ENCODE peak calls at places on chromosomes 5 and 9, in nine cellular contexts. W is brain microvascular endothelial cell, R is IMR-90, O is left colon, D is adrenal gland, H is HT-29, F is H7, A is HS-27A, M is hepatic stellate cell. E is an unnamed sample.
A peak's percentile ranks its signal among the peaks of the same experiment; 100 is the strongest.

GRCh38 chr5:32865475-32865874 is 154.4 kb downstream of the NPR3 start:
- DNase-seq in W (no peak), R (peak; percentile 34), O (no peak), D (no peak), H (no peak), F (no peak), A (no peak), M (no peak), E (no peak)

GRCh38 chr9:114355821-114356220 is 26.2 kb downstream of the ORM2 start:
- DNase-seq in W (no peak), R (no peak), O (no peak), D (no peak), H (no peak), F (no peak), A (no peak), M (no peak), E (no peak)

GRCh38 chr5:68021958-68022357 is 193.6 kb upstream of the PIK3R1 start:
- DNase-seq in W (no peak), R (no peak), O (no peak), D (no peak), H (no peak), F (no peak), A (no peak), M (no peak), E (no peak)

GRCh38 chr9:137829260-137829996 is 48.2 kb upstream of the CACNA1B start:
- DNase-seq in W (no peak), R (no peak), O (no peak), D (no peak), H (no peak), F (peak; percentile 27), A (no peak), M (no peak), E (no peak)

GRCh38 chr9:123883634-123884033 is 46.3 kb downstream of the DENND1A start:
- DNase-seq in W (no peak), R (peak; percentile 37), O (no peak), D (no peak), H (no peak), F (no peak), A (no peak), M (peak; percentile 3), E (no peak)

GRCh38 chr5:74934949-74935751 is 69.0 kb upstream of the FAM169A start:
- DNase-seq in W (peak; percentile 29), R (peak; percentile 50), O (no peak), D (peak; percentile 27), H (peak; percentile 37), F (peak; percentile 32), A (no peak), M (peak; percentile 34), E (no peak)

GRCh38 chr9:135817951-135818717 is 89.2 kb downstream of the CAMSAP1 start:
- DNase-seq in W (no peak), R (no peak), O (no peak), D (no peak), H (no peak), F (no peak), A (no peak), M (no peak), E (no peak)

GRCh38 chr5:35096209-35096608 is 48.5 kb upstream of the AGXT2 start:
- DNase-seq in W (no peak), R (no peak), O (no peak), D (no peak), H (no peak), F (no peak), A (no peak), M (no peak), E (no peak)

GRCh38 chr5:17012289-17012688 is 76.2 kb upstream of the MYO10 start:
- DNase-seq in W (peak; percentile 39), R (peak; percentile 83), O (no peak), D (no peak), H (peak; percentile 7), F (no peak), A (peak; percentile 24), M (no peak), E (no peak)

GRCh38 chr9:92295827-92296258 is 2.3 kb upstream of the IARS1 start:
- DNase-seq in W (no peak), R (no peak), O (no peak), D (no peak), H (no peak), F (peak; percentile 5), A (no peak), M (no peak), E (no peak)

GRCh38 chr9:71911908-71912325 is 478 bp downstream of the C9orf85 start:
- DNase-seq in W (no peak), R (peak; percentile 28), O (no peak), D (no peak), H (no peak), F (no peak), A (no peak), M (no peak), E (peak; percentile 34)

GRCh38 chr9:130527651-130528310 is 51.6 kb upstream of the FUBP3 start:
- DNase-seq in W (no peak), R (no peak), O (no peak), D (no peak), H (no peak), F (no peak), A (no peak), M (no peak), E (peak; percentile 14)

GRCh38 chr9:21414220-21414940 is 5.5 kb downstream of the IFNA8 start:
- DNase-seq in W (no peak), R (no peak), O (no peak), D (no peak), H (no peak), F (no peak), A (no peak), M (no peak), E (no peak)

GRCh38 chr5:26434688-26435087 is 603.7 kb downstream of the CDH9 start:
- DNase-seq in W (no peak), R (no peak), O (no peak), D (no peak), H (no peak), F (no peak), A (no peak), M (no peak), E (no peak)

GRCh38 chr5:149887622-149888183 is 56.9 kb downstream of the PDE6A start:
- DNase-seq in W (peak; percentile 97), R (peak; percentile 70), O (no peak), D (peak; percentile 84), H (no peak), F (no peak), A (peak; percentile 58), M (peak; percentile 43), E (no peak)

GRCh38 chr9:108142504-108143201 is 653.1 kb upstream of the KLF4 start:
- DNase-seq in W (peak; percentile 51), R (peak; percentile 50), O (peak; percentile 79), D (peak; percentile 80), H (no peak), F (no peak), A (no peak), M (no peak), E (no peak)

GRCh38 chr9:95910023-95910706 is 34.7 kb downstream of the ERCC6L2 start:
- DNase-seq in W (no peak), R (peak; percentile 2), O (no peak), D (no peak), H (no peak), F (no peak), A (no peak), M (no peak), E (no peak)

GRCh38 chr5:107486489-107486888 is 184.2 kb downstream of the EFNA5 start:
- DNase-seq in W (peak; percentile 63), R (peak; percentile 59), O (no peak), D (no peak), H (no peak), F (no peak), A (no peak), M (no peak), E (no peak)

GRCh38 chr5:137954131-137954879 is 65.0 kb downstream of the PKD2L2 start:
- DNase-seq in W (peak; percentile 88), R (peak; percentile 94), O (no peak), D (peak; percentile 53), H (no peak), F (no peak), A (peak; percentile 0), M (peak; percentile 75), E (peak; percentile 14)

GRCh38 chr9:88533951-88534455 is 975 bp upstream of the NXNL2 start:
- DNase-seq in W (no peak), R (peak; percentile 57), O (peak; percentile 20), D (no peak), H (no peak), F (peak; percentile 83), A (peak; percentile 61), M (peak; percentile 68), E (no peak)

GRCh38 chr5:140806834-140807775 is at the start of gene PCDHA4:
- DNase-seq in W (no peak), R (no peak), O (no peak), D (no peak), H (no peak), F (peak; percentile 80), A (no peak), M (peak; percentile 9), E (peak; percentile 65)

GRCh38 chr5:136425914-136426313 is 60.6 kb upstream of the TRPC7 start:
- DNase-seq in W (no peak), R (no peak), O (no peak), D (no peak), H (no peak), F (no peak), A (no peak), M (no peak), E (no peak)

GRCh38 chr5:6291961-6292360 is 86.4 kb downstream of the MED10 start:
- DNase-seq in W (no peak), R (no peak), O (no peak), D (no peak), H (peak; percentile 58), F (peak; percentile 47), A (no peak), M (no peak), E (no peak)

GRCh38 chr9:138053996-138054752 is 176.6 kb downstream of the CACNA1B start:
- DNase-seq in W (no peak), R (no peak), O (no peak), D (no peak), H (peak; percentile 13), F (peak; percentile 33), A (no peak), M (no peak), E (no peak)

GRCh38 chr5:79074641-79075040 is 5.1 kb downstream of the BHMT2 start:
- DNase-seq in W (peak; percentile 42), R (peak; percentile 49), O (no peak), D (no peak), H (peak; percentile 21), F (no peak), A (no peak), M (peak; percentile 31), E (no peak)

GRCh38 chr5:73307645-73308346 is 134.8 kb downstream of the TMEM174 start:
- DNase-seq in W (no peak), R (no peak), O (no peak), D (no peak), H (no peak), F (no peak), A (no peak), M (no peak), E (no peak)

GRCh38 chr5:170195876-170196275 is 36.9 kb upstream of the C5orf58 start:
- DNase-seq in W (no peak), R (no peak), O (no peak), D (no peak), H (no peak), F (no peak), A (no peak), M (no peak), E (no peak)

GRCh38 chr9:111961011-111961410 is 64.4 kb downstream of the UGCG start:
- DNase-seq in W (peak; percentile 87), R (peak; percentile 79), O (no peak), D (no peak), H (no peak), F (no peak), A (peak; percentile 81), M (no peak), E (no peak)

GRCh38 chr5:178289438-178289837 is 56.8 kb upstream of the PHYKPL start:
- DNase-seq in W (no peak), R (no peak), O (no peak), D (no peak), H (no peak), F (no peak), A (no peak), M (no peak), E (no peak)

GRCh38 chr5:109016300-109016699 is 268.6 kb downstream of the FER start:
- DNase-seq in W (no peak), R (peak; percentile 37), O (no peak), D (no peak), H (peak; percentile 18), F (no peak), A (no peak), M (no peak), E (no peak)

GRCh38 chr9:134750450-134751155 is 109.0 kb downstream of the COL5A1 start:
- DNase-seq in W (no peak), R (no peak), O (no peak), D (no peak), H (no peak), F (no peak), A (no peak), M (no peak), E (no peak)